ENCODE peak calls at places on chromosome 12, in four cellular contexts. E, Z, S and J are unnamed samples. For H3K4me1 and H3K9me3, the result is how much of the 10 kb centered on the place peaks cover.

GRCh38 chr12:52055781-52056711 is 4.8 kb downstream of the NR4A1 start:
- DNase-seq in Z (no peak), E (no peak), S (no peak), J (no peak)

GRCh38 chr12:27998170-27999110 is 25.9 kb upstream of the PTHLH start:
- DNase-seq in S (no peak), E (no peak), Z (no peak), J (no peak)

GRCh38 chr12:52600071-52600470 is 1.2 kb downstream of the KRT72 start:
- DNase-seq in S (no peak), E (no peak), Z (no peak), J (no peak)

GRCh38 chr12:64733857-64734256 is 25.3 kb downstream of the GNS start:
- DNase-seq in E (no peak), Z (no peak), S (no peak), J (no peak)

GRCh38 chr12:111636209-111636928 is 37.3 kb upstream of the ATXN2 start:
- DNase-seq in E (peak), Z (no peak), S (peak), J (peak)

GRCh38 chr12:104694161-104694560 is 237.4 kb downstream of the CHST11 start:
- DNase-seq in E (no peak), S (no peak), Z (no peak), J (no peak)

GRCh38 chr12:75884465-75884985 is 147.1 kb downstream of the PHLDA1 start:
- DNase-seq in E (no peak), S (no peak), Z (no peak), J (no peak)

GRCh38 chr12:64236549-64236948 is 14.5 kb upstream of the KICS2 start:
- DNase-seq in S (peak), E (no peak), Z (no peak), J (no peak)

GRCh38 chr12:95608252-95609033 is 57.2 kb upstream of the USP44 start:
- DNase-seq in S (no peak), E (peak), Z (no peak), J (no peak)

GRCh38 chr12:12327802-12328201 is 22.2 kb downstream of the MANSC1 start:
- DNase-seq in Z (peak), S (peak), E (peak), J (peak)

GRCh38 chr12:131773582-131774221 is 54.5 kb upstream of the MMP17 start:
- DNase-seq in S (no peak), Z (no peak), E (no peak), J (no peak)

GRCh38 chr12:105092336-105092735 is 8.1 kb upstream of the ALDH1L2 start:
- DNase-seq in S (no peak), E (no peak), Z (no peak), J (no peak)

GRCh38 chr12:82414926-82415325 is 56.6 kb downstream of the METTL25 start:
- DNase-seq in Z (no peak), E (no peak), S (no peak), J (no peak)

GRCh38 chr12:50625029-50625875 is 120.5 kb downstream of the DIP2B start:
- DNase-seq in Z (no peak), E (no peak), S (no peak), J (no peak)

GRCh38 chr12:50620975-50621360 is 116.2 kb downstream of the DIP2B start:
- DNase-seq in S (no peak), Z (no peak), E (no peak), J (no peak)

GRCh38 chr12:50627491-50627890 is 122.7 kb downstream of the DIP2B start:
- DNase-seq in E (no peak), S (no peak), Z (no peak), J (no peak)

GRCh38 chr12:50621435-50622304 is 116.9 kb downstream of the DIP2B start:
- DNase-seq in E (no peak), Z (no peak), S (no peak), J (no peak)

DNA sequence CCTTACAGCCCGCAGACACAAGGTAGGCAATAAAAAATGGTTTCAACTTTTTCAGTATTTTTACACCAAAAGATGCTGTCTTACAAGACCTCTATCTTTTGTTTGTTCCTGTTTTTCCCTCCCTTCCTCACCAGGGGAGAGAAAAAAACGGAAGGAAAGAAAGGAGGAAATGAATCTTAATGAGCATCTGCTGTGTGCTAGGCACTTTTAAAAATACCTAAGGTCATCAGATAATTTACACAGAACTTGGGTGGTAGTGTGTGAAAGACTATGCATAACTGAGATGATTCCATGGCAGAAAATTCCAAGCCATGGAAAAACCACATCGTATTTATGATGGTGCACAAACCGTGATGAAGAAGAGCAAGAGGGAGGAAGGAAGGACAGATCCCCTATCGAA is 121.2 kb downstream of the DIP2B start:
- DNase-seq in E (no peak), Z (no peak), S (no peak), J (no peak)
- H3K27ac ChIP-seq in E (no peak), Z (no peak), S (no peak), J (no peak)

GRCh38 chr12:98341021-98341420 is 174.4 kb upstream of the TMPO start:
- DNase-seq in S (no peak), Z (no peak), E (no peak), J (no peak)
- H3K4me1 ChIP-seq in S (under half), Z (under half), E (under half), J (under half)

GRCh38 chr12:132950844-132951535 is 5.1 kb downstream of the ZNF605 start:
- DNase-seq in E (no peak), S (no peak), Z (no peak), J (no peak)

GRCh38 chr12:132951649-132952048 is 4.5 kb downstream of the ZNF605 start:
- DNase-seq in E (no peak), Z (no peak), S (no peak), J (no peak)

GRCh38 chr12:132948146-132949066 is 7.7 kb downstream of the ZNF605 start:
- DNase-seq in S (no peak), E (no peak), Z (no peak), J (no peak)

GRCh38 chr12:132952371-132953162 is 3.5 kb downstream of the ZNF605 start:
- DNase-seq in E (no peak), Z (no peak), S (no peak), J (no peak)

DNA sequence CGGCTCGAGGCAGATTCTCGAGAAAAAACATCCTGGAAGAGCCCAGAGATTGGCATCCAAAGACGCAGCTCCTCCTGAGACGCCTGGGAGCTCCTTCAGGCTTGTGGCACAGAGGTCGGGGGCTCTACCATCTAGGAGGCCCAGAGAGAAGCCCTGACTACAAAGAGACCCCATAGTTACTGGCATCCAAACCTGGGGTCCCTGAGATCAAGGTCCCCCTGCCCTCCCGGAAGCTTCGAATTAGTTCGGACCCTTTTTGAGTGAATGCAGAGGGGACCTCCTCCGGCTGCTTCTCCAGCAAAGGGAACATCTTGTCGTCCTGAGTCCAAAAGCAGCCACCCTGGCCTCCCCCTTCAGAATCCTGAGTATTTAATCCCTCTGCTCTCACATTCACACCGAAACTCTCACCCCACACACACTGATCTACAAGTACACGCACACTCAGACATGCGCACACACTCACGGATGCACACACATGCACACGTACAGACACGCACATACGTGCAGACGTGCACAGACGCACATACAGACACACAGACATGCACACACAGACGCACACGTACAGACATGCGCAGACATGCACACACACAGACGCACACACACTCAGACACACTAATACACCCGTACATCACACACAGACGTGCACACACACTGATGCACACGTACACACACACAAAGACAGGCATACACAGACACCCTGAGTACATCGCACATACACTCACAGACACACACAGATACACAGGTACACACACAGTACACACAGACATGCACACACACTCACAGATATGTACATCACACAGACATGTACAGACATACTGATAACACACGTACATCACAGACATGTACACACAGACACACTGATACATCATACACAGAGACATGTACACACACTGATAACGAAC is 5.9 kb downstream of the ZNF605 start:
- DNase-seq in E (no peak), Z (no peak), S (no peak), J (no peak)
- H3K9me3 ChIP-seq in E (half or more), Z (under half), S (under half), J (under half)

GRCh38 chr12:118190266-118190665 is 54.3 kb downstream of the PEBP1 start:
- DNase-seq in Z (no peak), S (peak), E (no peak), J (peak)
- H3K27ac ChIP-seq in Z (no peak), S (peak), E (no peak), J (peak)

DNA sequence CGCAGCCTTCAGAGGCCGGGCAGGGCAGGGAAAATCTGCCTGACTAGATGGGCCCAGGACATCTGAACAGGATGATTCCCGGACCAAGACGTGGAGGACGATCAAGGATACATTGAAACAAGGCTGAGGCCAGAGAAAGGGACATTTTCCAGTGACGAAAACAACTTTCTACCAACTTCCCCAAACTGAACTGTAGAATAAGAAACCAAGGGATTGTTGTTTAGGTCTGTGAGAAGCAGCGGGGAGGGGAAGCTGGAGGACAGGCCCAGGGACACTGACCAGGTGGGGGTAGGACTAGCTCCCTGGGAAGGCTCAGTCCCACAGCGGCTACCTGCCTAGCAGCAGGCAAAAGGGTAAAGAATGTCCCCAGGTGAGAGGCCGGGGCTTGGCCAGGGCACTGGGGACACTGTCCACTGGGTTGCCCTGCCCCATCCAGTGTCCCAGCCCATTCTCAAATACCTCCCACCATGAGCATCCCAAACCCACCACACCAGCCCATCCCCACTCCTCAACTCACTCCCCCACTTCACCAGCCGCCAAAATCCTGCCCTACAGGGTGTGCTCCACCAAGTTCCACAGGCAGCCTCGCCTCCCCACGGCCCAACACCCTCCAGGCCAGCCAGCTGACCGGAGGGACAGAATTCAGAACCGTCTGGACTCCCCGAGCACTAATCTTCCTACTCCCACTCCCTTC is 984 bp downstream of the TNFRSF1A start:
- DNase-seq in S (no peak), Z (no peak), E (no peak), J (no peak)
- H3K4me1 ChIP-seq in S (under half), Z (half or more), E (half or more), J (under half)